ENCODE peak calls at places on chromosomes 1 and 21, in five cellular contexts. S is kidney glomerular epithelial cell; J is WTC11; Z is activated CD4-positive, alpha-beta T cell treated with anti-CD3 and anti-CD28 coated beads, Interleukin-2, amount 50 U/mL, for 24 hours; I is skeletal muscle cell. R is an unnamed sample.

GRCh38 chr1:235703516-235703915 is 53.9 kb upstream of the GNG4 start:
- DNase-seq in S (peak), J (no peak), Z (no peak), I (no peak), R (no peak)

GRCh38 chr21:32539378-32539777 is 45.9 kb downstream of the TCP10L start:
- DNase-seq in S (no peak), J (no peak), Z (no peak), I (no peak), R (no peak)

GRCh38 chr1:233656700-233657099 is 42.8 kb downstream of the KCNK1 start:
- DNase-seq in S (no peak), J (no peak), Z (no peak), I (no peak), R (no peak)

GRCh38 chr1:246012271-246012854 is 494.7 kb downstream of the SMYD3 start:
- DNase-seq in S (peak), J (no peak), Z (no peak), I (no peak), R (peak)

GRCh38 chr1:21818661-21819060 is 6.6 kb downstream of the LDLRAD2 start:
- DNase-seq in S (no peak), J (peak), Z (no peak), I (no peak), R (no peak)

GRCh38 chr1:174222166-174222949 is 63.0 kb downstream of the RABGAP1L start:
- DNase-seq in S (no peak), J (no peak), Z (no peak), I (peak), R (no peak)

GRCh38 chr1:29669912-29670311 is 433.6 kb downstream of the PTPRU start:
- DNase-seq in S (no peak), J (no peak), Z (no peak), I (no peak), R (no peak)

GRCh38 chr1:114669562-114670082 is at the start of gene DENND2C:
- DNase-seq in S (peak), J (peak), Z (no peak), I (no peak), R (no peak)

GRCh38 chr1:179021873-179022272 is 3.8 kb upstream of the FAM20B start:
- DNase-seq in S (no peak), J (no peak), Z (no peak), I (no peak), R (no peak)

GRCh38 chr1:218718977-218719376 is 373.8 kb downstream of the TGFB2 start:
- DNase-seq in S (no peak), J (no peak), Z (no peak), I (no peak), R (no peak)

GRCh38 chr1:28928306-28928987 is 14.1 kb downstream of the EPB41 start:
- DNase-seq in S (no peak), J (no peak), Z (no peak), I (no peak), R (no peak)

GRCh38 chr1:202017385-202018225 is 7.2 kb downstream of the ELF3 start:
- DNase-seq in S (no peak), J (no peak), Z (no peak), I (no peak), R (no peak)

GRCh38 chr1:242239394-242239793 is 240.5 kb upstream of the MAP1LC3C start:
- DNase-seq in S (no peak), J (no peak), Z (no peak), I (no peak), R (no peak)

GRCh38 chr1:15341634-15342375 is 67.9 kb upstream of the EFHD2 start:
- DNase-seq in S (no peak), J (no peak), Z (no peak), I (peak), R (no peak)

GRCh38 chr1:32249831-32250525 is 1.1 kb upstream of the LCK start:
- DNase-seq in S (peak), J (no peak), Z (peak), I (no peak), R (no peak)

GRCh38 chr1:246632584-246633168 is 66.4 kb downstream of the CNST start:
- DNase-seq in S (peak), J (no peak), Z (no peak), I (peak), R (no peak)

GRCh38 chr1:10848109-10848684 is 51.8 kb upstream of the CASZ1 start:
- DNase-seq in S (no peak), J (no peak), Z (no peak), I (no peak), R (no peak)

GRCh38 chr1:8090241-8090702 is 64.2 kb upstream of the ERRFI1 start:
- DNase-seq in S (peak), J (no peak), Z (no peak), I (peak), R (no peak)

GRCh38 chr1:50047916-50048694 is 24.4 kb upstream of the AGBL4 start:
- DNase-seq in S (no peak), J (peak), Z (no peak), I (no peak), R (no peak)

GRCh38 chr1:9849691-9850441 is 26.1 kb upstream of the CLSTN1 start:
- DNase-seq in S (no peak), J (no peak), Z (no peak), I (no peak), R (no peak)

GRCh38 chr1:9028921-9029715 is 2.9 kb upstream of the SLC2A7 start:
- DNase-seq in S (no peak), J (no peak), Z (no peak), I (no peak), R (no peak)

GRCh38 chr1:194014004-194014403 is 827.6 kb upstream of the B3GALT2 start:
- DNase-seq in S (peak), J (no peak), Z (no peak), I (no peak), R (no peak)

GRCh38 chr1:115062542-115063004 is 26.7 kb downstream of the TSPAN2 start:
- DNase-seq in S (peak), J (no peak), Z (peak), I (no peak), R (no peak)

GRCh38 chr1:15501208-15502032 is 22.6 kb downstream of the CASP9 start:
- DNase-seq in S (peak), J (peak), Z (peak), I (no peak), R (peak)

GRCh38 chr1:67376381-67376780 is 53.8 kb downstream of the SERBP1 start:
- DNase-seq in S (no peak), J (no peak), Z (no peak), I (no peak), R (no peak)